ENCODE peak calls at places on chromosomes 5 and 9, in seven cellular contexts. J, K, N, X, Z, F and T are unnamed samples.

GRCh38 chr9:127835930-127836586 is 18.4 kb downstream of the ENG start:
- DNase-seq in X (no peak), Z (no peak), N (no peak), J (no peak), K (no peak), F (no peak), T (no peak)

GRCh38 chr9:38336341-38336740 is 56.2 kb upstream of the ALDH1B1 start:
- DNase-seq in Z (no peak), X (no peak), N (peak; percentile 43), F (no peak), J (no peak), K (no peak), T (no peak)

GRCh38 chr9:96758845-96759673 is 18.8 kb downstream of the ZNF510 start:
- DNase-seq in N (no peak), Z (no peak), K (no peak), F (no peak), X (no peak), J (no peak), T (peak; percentile 8)

GRCh38 chr5:146796911-146797310 is 81.6 kb downstream of the PPP2R2B start:
- DNase-seq in F (no peak), K (no peak), N (no peak), X (no peak), J (no peak), Z (no peak), T (no peak)

GRCh38 chr5:171168177-171168576 is 140.9 kb upstream of the TLX3 start:
- DNase-seq in F (no peak), K (no peak), J (no peak), X (no peak), Z (no peak), N (no peak), T (no peak)

GRCh38 chr5:139926797-139927503 is 116.1 kb downstream of the NRG2 start:
- DNase-seq in Z (no peak), J (no peak), N (peak; percentile 28), K (no peak), X (no peak), F (no peak), T (no peak)

GRCh38 chr5:112709416-112709815 is 28.3 kb upstream of the APC start:
- DNase-seq in Z (no peak), F (no peak), J (no peak), N (no peak), K (no peak), X (no peak), T (no peak)

GRCh38 chr9:70832487-70832886 is 288.9 kb downstream of the TRPM3 start:
- DNase-seq in X (no peak), J (no peak), K (no peak), Z (no peak), N (no peak), F (no peak), T (no peak)

GRCh38 chr9:135492886-135493669 is 7.4 kb upstream of the MRPS2 start:
- DNase-seq in N (no peak), X (no peak), K (no peak), F (no peak), Z (no peak), J (no peak), T (no peak)

GRCh38 chr5:84885479-84886258 is 501.0 kb upstream of the EDIL3 start:
- DNase-seq in Z (no peak), N (no peak), X (no peak), F (no peak), J (no peak), K (no peak), T (no peak)

GRCh38 chr9:90290716-90291485 is 351.7 kb downstream of the DIRAS2 start:
- DNase-seq in F (no peak), N (no peak), Z (no peak), X (no peak), K (no peak), J (no peak), T (no peak)

GRCh38 chr5:72244862-72245371 is 75.1 kb downstream of the MRPS27 start:
- DNase-seq in Z (no peak), F (peak; percentile 31), K (peak; percentile 54), N (no peak), X (peak; percentile 43), J (peak; percentile 24), T (peak; percentile 58)

GRCh38 chr9:84300271-84300670 is 40.3 kb downstream of the SLC28A3 start:
- DNase-seq in Z (no peak), J (no peak), F (no peak), N (no peak), X (no peak), K (no peak), T (no peak)

GRCh38 chr9:133715866-133716563 is 22.1 kb downstream of the SARDH start:
- DNase-seq in F (peak; percentile 31), K (peak; percentile 60), X (peak; percentile 85), J (no peak), Z (no peak), N (peak; percentile 80), T (peak; percentile 37)

GRCh38 chr9:94286056-94286455 is 27.0 kb downstream of the ZNF169 start:
- DNase-seq in K (no peak), J (no peak), X (no peak), Z (no peak), N (no peak), F (no peak), T (no peak)

GRCh38 chr5:107388111-107388861 is 282.5 kb downstream of the EFNA5 start:
- DNase-seq in Z (peak; percentile 57), J (no peak), K (no peak), F (no peak), N (no peak), X (peak; percentile 29), T (peak; percentile 47)

GRCh38 chr9:69063839-69064238 is 28.3 kb downstream of the FXN start:
- DNase-seq in N (no peak), Z (no peak), X (no peak), J (no peak), F (no peak), K (no peak), T (no peak)

GRCh38 chr9:69388596-69388995 is 63.6 kb downstream of the ENTREP1 start:
- DNase-seq in K (no peak), X (no peak), N (no peak), Z (no peak), J (no peak), F (no peak), T (no peak)

GRCh38 chr9:88590558-88591146 is 55.7 kb downstream of the NXNL2 start:
- DNase-seq in Z (no peak), N (peak; percentile 80), K (peak; percentile 6), J (no peak), X (no peak), F (no peak), T (no peak)

GRCh38 chr5:73661753-73662152 is 35.8 kb downstream of the ARHGEF28 start:
- DNase-seq in Z (no peak), F (no peak), K (no peak), N (no peak), J (no peak), X (no peak), T (no peak)

GRCh38 chr5:139482050-139482889 is at the start of gene STING1:
- DNase-seq in J (peak; percentile 71), F (peak; percentile 75), N (no peak), Z (peak; percentile 41), X (peak; percentile 66), K (peak; percentile 63), T (peak; percentile 65)

GRCh38 chr5:64625678-64626077 is 64.6 kb upstream of the SHISAL2B start:
- DNase-seq in X (no peak), F (no peak), Z (no peak), N (no peak), K (no peak), J (no peak), T (no peak)

GRCh38 chr5:151868451-151868850 is 56.2 kb downstream of the GLRA1 start:
- DNase-seq in Z (peak; percentile 4), F (no peak), K (no peak), X (no peak), N (no peak), J (no peak), T (no peak)

GRCh38 chr5:151863566-151863965 is 61.1 kb downstream of the GLRA1 start:
- DNase-seq in K (no peak), F (no peak), N (no peak), J (no peak), X (no peak), Z (no peak), T (no peak)

GRCh38 chr5:151864349-151864748 is 60.3 kb downstream of the GLRA1 start:
- DNase-seq in J (no peak), X (no peak), K (no peak), N (no peak), Z (no peak), F (no peak), T (no peak)

DNA sequence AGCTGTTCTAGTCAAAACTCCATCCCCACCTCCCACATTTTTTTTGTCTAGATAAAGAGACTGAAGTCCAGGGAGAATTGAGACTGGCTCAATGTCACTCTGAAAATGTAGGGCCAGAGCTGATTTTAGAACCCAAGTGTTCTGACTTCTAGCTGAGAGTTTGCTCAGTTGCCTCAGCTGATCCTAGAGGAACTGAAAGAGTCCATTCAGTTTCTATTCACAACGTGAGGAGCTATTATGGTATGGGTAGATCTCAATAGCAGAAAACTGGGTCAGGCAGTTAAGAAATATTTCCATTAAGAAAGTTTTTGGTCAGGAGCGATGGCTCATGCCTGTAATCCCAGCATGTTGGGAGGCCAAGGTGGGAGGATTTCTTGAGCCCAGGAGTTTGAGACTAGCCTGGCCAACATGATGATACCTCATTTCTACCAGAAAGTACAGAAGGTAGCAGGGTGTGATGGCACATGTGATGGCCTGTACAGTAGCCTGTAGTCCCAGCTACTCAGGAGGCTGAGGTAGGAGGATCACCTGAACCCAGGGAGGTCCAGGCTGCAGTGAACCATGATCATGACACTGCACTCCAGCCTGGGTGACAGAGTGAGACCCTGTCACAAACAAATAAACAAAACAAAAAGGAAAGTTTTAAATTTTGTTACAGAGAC is 61.7 kb downstream of the GLRA1 start:
- DNase-seq in N (no peak), K (no peak), J (no peak), X (no peak), F (no peak), Z (no peak), T (no peak)
- TF ChIP-seq JUND in N (no peak), K (no peak), J (no peak), X (no peak), F (no peak), Z (no peak), T (no peak)

GRCh38 chr5:5278201-5278814 is 138.2 kb downstream of the ADAMTS16 start:
- DNase-seq in F (no peak), J (no peak), Z (no peak), N (no peak), K (no peak), X (no peak), T (no peak)
- TF ChIP-seq JUND in F (no peak), J (no peak), Z (no peak), N (no peak), K (no peak), X (no peak), T (no peak)

DNA sequence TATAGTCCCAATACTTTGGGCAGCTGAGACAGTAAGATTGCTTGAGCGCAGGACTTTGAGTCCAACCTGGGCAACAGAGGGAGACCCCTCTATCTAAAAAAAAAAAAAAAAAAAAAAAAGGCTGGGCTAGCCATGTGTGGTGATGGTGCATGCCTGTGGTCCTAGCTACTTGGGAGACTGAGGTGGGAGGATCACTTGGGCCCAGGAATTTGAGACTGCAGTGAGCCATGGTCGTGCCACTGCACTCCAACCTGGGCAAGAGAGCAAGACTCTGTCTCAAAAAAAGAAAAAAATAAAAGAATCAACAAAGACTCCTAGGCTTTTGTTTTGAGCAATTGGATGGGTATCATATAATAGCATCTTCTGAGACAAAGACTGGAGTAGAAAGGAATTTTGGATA is 481.7 kb upstream of the PAPPA start:
- DNase-seq in Z (no peak), X (no peak), J (no peak), K (no peak), F (no peak), N (no peak), T (no peak)
- TF ChIP-seq JUND in Z (no peak), X (no peak), J (no peak), K (no peak), F (no peak), N (no peak), T (no peak)

GRCh38 chr9:110638381-110638954 is 30.1 kb upstream of the MUSK start:
- DNase-seq in J (no peak), N (no peak), Z (no peak), K (no peak), F (no peak), X (no peak), T (peak; percentile 64)
- TF ChIP-seq JUND in J (no peak), N (no peak), Z (no peak), K (no peak), F (no peak), X (no peak), T (no peak)